ENCODE peak calls at places on chromosomes 6 and 20, in eight cellular contexts. I, L, A, W, D, X, C and J are unnamed samples.

GRCh38 chr6:128657181-128657580 is 136.8 kb upstream of the PTPRK start:
- DNase-seq in I (peak; percentile 2), L (no peak), A (no peak), W (no peak), D (no peak), X (no peak), C (no peak), J (no peak)

GRCh38 chr20:17614812-17615644 is 45.2 kb downstream of the DSTN start:
- DNase-seq in I (no peak), L (no peak), A (no peak), W (no peak), D (no peak), X (peak; percentile 79), C (no peak), J (no peak)

GRCh38 chr6:35053701-35054100 is 87.4 kb downstream of the TCP11 start:
- DNase-seq in I (no peak), L (no peak), A (no peak), W (no peak), D (no peak), X (no peak), C (no peak), J (no peak)

GRCh38 chr20:43243672-43244269 is 54.1 kb upstream of the PTPRT start:
- DNase-seq in I (no peak), L (peak; percentile 52), A (no peak), W (no peak), D (no peak), X (no peak), C (peak; percentile 3), J (peak; percentile 26)

GRCh38 chr20:49894073-49894470 is 21.3 kb downstream of the SPATA2 start:
- DNase-seq in I (peak; percentile 61), L (no peak), A (no peak), W (no peak), D (no peak), X (peak; percentile 80), C (peak; percentile 53), J (no peak)

GRCh38 chr6:105677671-105678475 is 275.0 kb upstream of the PREP start:
- DNase-seq in I (no peak), L (no peak), A (no peak), W (no peak), D (no peak), X (no peak), C (no peak), J (no peak)

GRCh38 chr6:56529594-56530191 is 113.0 kb downstream of the DST start:
- DNase-seq in I (no peak), L (no peak), A (no peak), W (no peak), D (no peak), X (no peak), C (no peak), J (no peak)

GRCh38 chr6:89161326-89162046 is 15.6 kb downstream of the PM20D2 start:
- DNase-seq in I (no peak), L (no peak), A (no peak), W (no peak), D (no peak), X (no peak), C (no peak), J (no peak)

GRCh38 chr20:58596244-58597010 is 54.7 kb upstream of the STX16 start:
- DNase-seq in I (no peak), L (no peak), A (no peak), W (no peak), D (no peak), X (no peak), C (no peak), J (no peak)

GRCh38 chr6:42403415-42403814 is 48.3 kb downstream of the TRERF1 start:
- DNase-seq in I (no peak), L (no peak), A (no peak), W (no peak), D (no peak), X (no peak), C (no peak), J (no peak)

GRCh38 chr6:164286021-164286420 is 871.5 kb downstream of the QKI start:
- DNase-seq in I (no peak), L (no peak), A (no peak), W (no peak), D (no peak), X (no peak), C (no peak), J (no peak)

GRCh38 chr20:22836877-22837276 is 198.2 kb upstream of the SSTR4 start:
- DNase-seq in I (no peak), L (no peak), A (no peak), W (no peak), D (no peak), X (no peak), C (no peak), J (no peak)

GRCh38 chr6:146884728-146885127 is 286.0 kb downstream of the ADGB start:
- DNase-seq in I (peak; percentile 4), L (no peak), A (no peak), W (no peak), D (no peak), X (no peak), C (no peak), J (peak; percentile 72)

GRCh38 chr6:134888316-134888715 is 61.6 kb downstream of the ALDH8A1 start:
- DNase-seq in I (no peak), L (no peak), A (no peak), W (no peak), D (no peak), X (no peak), C (no peak), J (no peak)

GRCh38 chr6:47733879-47734558 is 35.6 kb downstream of the ADGRF4 start:
- DNase-seq in I (peak; percentile 23), L (no peak), A (no peak), W (no peak), D (peak; percentile 26), X (peak; percentile 9), C (no peak), J (peak; percentile 39)

GRCh38 chr6:34425498-34426410 is at the start of gene RPS10:
- DNase-seq in I (peak; percentile 96), L (peak; percentile 85), A (peak; percentile 79), W (peak; percentile 90), D (peak; percentile 88), X (peak; percentile 94), C (peak; percentile 94), J (peak; percentile 88)

GRCh38 chr20:10551732-10552724 is 116.9 kb downstream of the SLX4IP start:
- DNase-seq in I (peak; percentile 53), L (no peak), A (no peak), W (no peak), D (no peak), X (peak; percentile 71), C (peak; percentile 31), J (no peak)

GRCh38 chr6:135503703-135504475 is 6.3 kb upstream of the AHI1 start:
- DNase-seq in I (no peak), L (no peak), A (no peak), W (no peak), D (no peak), X (no peak), C (no peak), J (no peak)

GRCh38 chr20:34891166-34892062 is 15.0 kb downstream of the ACSS2 start:
- DNase-seq in I (no peak), L (peak; percentile 39), A (no peak), W (peak; percentile 30), D (peak; percentile 64), X (peak; percentile 88), C (peak; percentile 57), J (no peak)